ENCODE peak calls at places on chromosomes 11 and 22, in four cellular contexts. P is BJ, F is RWPE1, V is nephron progenitor cell. A is an unnamed sample.

GRCh38 chr22:44554411-44554810 is 56.4 kb upstream of the RTL6 start:
- DNase-seq in F (no peak), V (no peak), P (no peak), A (no peak)

GRCh38 chr11:2178906-2179494 is 7.4 kb upstream of the TH start:
- DNase-seq in V (no peak), F (peak; percentile 92), P (no peak), A (peak; percentile 79)

GRCh38 chr22:20203142-20204099 is 52.6 kb upstream of the CCDC188 start:
- DNase-seq in V (peak; percentile 72), P (no peak), F (peak; percentile 59), A (no peak)

GRCh38 chr22:43501951-43502874 is 90.4 kb downstream of the MPPED1 start:
- DNase-seq in F (no peak), P (no peak), V (no peak), A (no peak)

GRCh38 chr22:46057206-46057605 is 80.2 kb upstream of the WNT7B start:
- DNase-seq in P (no peak), V (no peak), F (no peak), A (peak; percentile 54)

GRCh38 chr11:114440121-114440860 is 1.0 kb downstream of the REXO2 start:
- DNase-seq in V (no peak), F (no peak), P (no peak), A (no peak)

GRCh38 chr11:2813141-2813908 is 72.2 kb downstream of the CDKN1C start:
- DNase-seq in F (no peak), P (no peak), V (no peak), A (no peak)

GRCh38 chr22:20738394-20739089 is 35.4 kb upstream of the SERPIND1 start:
- DNase-seq in V (no peak), P (no peak), F (no peak), A (no peak)

GRCh38 chr11:16356057-16356750 is at the start of gene SOX6:
- DNase-seq in F (no peak), V (no peak), P (no peak), A (no peak)

GRCh38 chr11:101127699-101128570 is 1.7 kb downstream of the PGR start:
- DNase-seq in P (no peak), F (no peak), V (peak; percentile 54), A (no peak)

GRCh38 chr22:22111267-22111751 is 128.7 kb upstream of the TOP3B start:
- DNase-seq in F (peak; percentile 89), V (no peak), P (no peak), A (peak; percentile 78)

GRCh38 chr22:37121887-37122591 is 12.5 kb upstream of the TMPRSS6 start:
- DNase-seq in F (peak; percentile 25), P (peak; percentile 10), V (no peak), A (peak; percentile 68)

GRCh38 chr22:27581688-27582087 is 219.9 kb downstream of the MN1 start:
- DNase-seq in V (no peak), P (peak; percentile 12), F (no peak), A (no peak)

GRCh38 chr11:134119094-134119493 is 50.2 kb downstream of the JAM3 start:
- DNase-seq in P (no peak), F (peak; percentile 38), V (no peak), A (peak; percentile 51)

GRCh38 chr11:102430158-102430836 is 22.3 kb downstream of the TMEM123 start:
- DNase-seq in P (no peak), V (no peak), F (no peak), A (no peak)

GRCh38 chr22:31947296-31947695 is 3.0 kb downstream of the YWHAH start:
- DNase-seq in V (no peak), P (no peak), F (peak; percentile 23), A (peak; percentile 70)

GRCh38 chr11:9573775-9574555 is 495 bp downstream of the WEE1 start:
- DNase-seq in F (no peak), V (peak; percentile 58), P (no peak), A (no peak)

GRCh38 chr11:94128171-94128745 is 383 bp upstream of the PANX1 start:
- DNase-seq in F (no peak), V (peak; percentile 54), P (no peak), A (no peak)

GRCh38 chr22:20031732-20032406 is 11.0 kb downstream of the TANGO2 start:
- DNase-seq in P (no peak), V (no peak), F (peak; percentile 49), A (peak; percentile 65)

GRCh38 chr11:41868606-41869005 is 409.2 kb upstream of the LRRC4C start:
- DNase-seq in F (peak; percentile 45), P (no peak), V (no peak), A (peak; percentile 42)

GRCh38 chr22:43476341-43476740 is 64.5 kb downstream of the MPPED1 start:
- DNase-seq in P (no peak), V (no peak), F (no peak), A (no peak)

GRCh38 chr11:134261626-134262488 is 8.5 kb downstream of the ACAD8 start:
- DNase-seq in V (peak; percentile 35), P (no peak), F (peak; percentile 48), A (peak; percentile 54)

GRCh38 chr22:42991010-42991651 is 23.8 kb downstream of the PACSIN2 start:
- DNase-seq in F (no peak), P (no peak), V (no peak), A (peak; percentile 61)

GRCh38 chr22:47266329-47266728 is 503.9 kb downstream of the TBC1D22A start:
- DNase-seq in V (no peak), F (no peak), P (no peak), A (no peak)

GRCh38 chr11:35974878-35975578 is 31.2 kb downstream of the LDLRAD3 start:
- DNase-seq in V (no peak), P (no peak), F (no peak), A (peak; percentile 22)

GRCh38 chr22:41524283-41524682 is 20.0 kb downstream of the POLR3H start:
- DNase-seq in P (no peak), F (no peak), V (no peak), A (no peak)

GRCh38 chr11:121291896-121292502 is 572 bp upstream of the SC5D start:
- DNase-seq in V (peak; percentile 6), F (no peak), P (no peak), A (no peak)

GRCh38 chr11:79055866-79056632 is 384.8 kb downstream of the TENM4 start:
- DNase-seq in V (no peak), F (no peak), P (peak; percentile 74), A (no peak)

GRCh38 chr11:11620966-11621880 is 582 bp downstream of the GALNT18 start:
- DNase-seq in P (no peak), V (peak; percentile 36), F (peak; percentile 14), A (no peak)

GRCh38 chr11:63537293-63538101 is 889 bp downstream of the PLAAT4 start:
- DNase-seq in P (no peak), F (no peak), V (no peak), A (no peak)

GRCh38 chr22:38792833-38793232 is 1.1 kb downstream of the DNAL4 start:
- DNase-seq in V (no peak), F (no peak), P (no peak), A (peak; percentile 26)

GRCh38 chr11:39247570-39248137 is 2211.8 kb downstream of the LRRC4C start:
- DNase-seq in P (no peak), V (no peak), F (no peak), A (peak; percentile 26)

GRCh38 chr11:68009391-68010000 is 631 bp upstream of the ALDH3B1 start:
- DNase-seq in P (no peak), F (no peak), V (no peak), A (peak; percentile 61)
- TF ChIP-seq CTCF in P (peak; percentile 17), F (peak; percentile 56), V (no peak), A (peak; percentile 25)

DNA sequence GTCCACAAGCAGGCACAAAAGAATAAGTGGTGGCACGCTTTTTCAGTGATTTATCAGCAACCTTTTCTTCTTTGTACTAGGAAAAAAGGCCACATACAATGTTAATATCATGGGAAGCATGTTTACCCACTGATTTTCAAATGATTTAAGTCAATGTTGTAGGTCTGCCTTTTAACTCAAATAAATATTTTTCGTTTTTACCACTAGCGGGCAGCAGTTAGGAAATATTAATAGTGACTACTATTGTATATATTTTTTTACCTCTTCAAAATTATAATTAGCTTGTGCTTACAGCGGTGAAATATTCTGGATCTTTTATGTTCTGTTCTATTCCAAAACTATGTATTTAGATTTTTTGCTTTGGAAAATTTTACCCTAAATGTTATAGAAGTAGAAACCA is 6.4 kb upstream of the SLC17A6 start:
- DNase-seq in V (no peak), P (no peak), F (no peak), A (no peak)
- TF ChIP-seq CTCF in V (no peak), P (no peak), F (no peak), A (no peak)

DNA sequence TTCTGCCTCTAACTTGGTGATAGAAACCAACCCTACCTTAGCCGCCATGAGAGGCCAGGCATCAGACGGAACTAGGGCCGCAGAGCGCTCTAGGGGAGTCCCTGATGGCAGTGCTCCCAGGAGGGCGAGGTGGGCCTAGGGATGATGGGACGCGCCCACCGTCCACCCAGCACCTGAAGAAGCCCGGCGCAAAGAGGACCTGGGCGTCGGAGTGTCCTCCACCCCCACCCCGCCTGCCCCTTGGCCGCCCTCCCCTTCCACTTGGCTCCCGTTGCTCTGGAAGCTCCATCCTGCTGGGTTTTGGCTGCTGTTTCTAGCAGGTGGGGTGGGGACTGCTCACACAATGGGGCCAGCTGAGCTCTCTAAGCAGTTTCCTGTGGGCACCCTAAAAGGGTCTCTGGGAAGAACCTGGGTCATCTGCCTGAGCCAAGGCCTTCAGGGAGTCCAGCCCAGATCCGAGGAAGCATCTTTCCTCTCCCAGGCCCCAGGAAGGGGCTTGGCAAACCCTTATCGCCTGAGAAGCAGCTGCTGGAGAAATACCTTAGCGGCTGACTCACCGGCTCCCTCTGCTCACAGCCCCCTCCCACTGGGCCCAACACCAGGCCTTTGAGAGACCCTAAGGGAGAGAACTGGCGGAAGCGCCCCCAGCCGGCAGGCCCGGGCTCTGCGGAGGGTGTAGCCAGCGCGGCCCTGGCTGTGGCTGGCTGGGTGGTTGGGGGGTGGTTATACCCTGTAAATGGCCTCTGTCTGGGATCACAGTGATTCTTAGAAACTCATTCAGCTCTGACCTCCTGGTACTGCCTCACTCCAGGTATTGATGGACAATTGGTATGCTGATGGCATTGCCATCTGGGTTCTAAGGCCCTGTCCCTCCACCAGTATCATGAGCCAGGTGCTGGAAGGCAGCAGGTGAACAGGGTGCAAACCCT is 19.3 kb downstream of the CREB3L1 start:
- DNase-seq in P (no peak), V (peak; percentile 72), F (no peak), A (no peak)
- TF ChIP-seq CTCF in P (peak; percentile 82), V (peak; percentile 45), F (no peak), A (no peak)

GRCh38 chr22:17198188-17199130 is 20.8 kb downstream of the ADA2 start:
- DNase-seq in P (no peak), V (peak; percentile 62), F (no peak), A (no peak)

GRCh38 chr22:17205432-17205831 is 13.8 kb downstream of the ADA2 start:
- DNase-seq in V (no peak), F (no peak), P (no peak), A (no peak)

GRCh38 chr22:17199131-17199731 is 20.0 kb downstream of the ADA2 start:
- DNase-seq in F (no peak), V (peak; percentile 65), P (no peak), A (no peak)

DNA sequence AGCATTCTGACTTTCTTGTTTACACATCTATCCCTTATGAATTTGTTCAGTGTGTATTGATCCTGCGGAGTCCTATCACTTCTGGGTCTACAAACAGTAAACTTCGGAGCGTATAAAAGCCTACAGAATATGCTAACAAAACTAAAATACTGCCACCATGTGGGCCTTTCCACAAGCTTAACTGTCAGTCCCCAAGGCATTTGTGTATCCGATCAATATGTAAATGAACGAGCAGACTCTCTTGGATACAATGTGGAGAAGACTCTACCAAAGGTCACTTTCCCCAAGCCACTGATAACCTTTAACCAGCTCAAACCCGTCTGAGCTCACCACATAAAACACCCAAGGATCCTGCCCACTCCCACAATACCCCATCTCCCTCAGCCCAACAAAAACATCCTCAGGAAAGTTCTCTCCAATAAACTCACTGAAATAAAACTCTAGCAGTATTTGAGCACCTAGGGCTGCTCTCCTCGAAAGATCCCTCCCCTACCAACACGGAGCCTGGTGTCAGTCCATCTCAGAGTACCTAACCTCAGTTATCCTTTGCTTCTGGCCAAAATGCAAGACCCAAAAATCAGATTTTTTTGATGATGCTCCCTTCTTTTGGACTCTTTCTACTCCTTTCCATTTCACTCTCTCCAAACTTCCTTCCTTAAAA is 17.8 kb downstream of the ADA2 start:
- DNase-seq in F (no peak), P (no peak), V (no peak), A (no peak)
- TF ChIP-seq CTCF in F (no peak), P (no peak), V (no peak), A (no peak)